ENCODE peak calls at places on chromosomes 12 and 14, in four cellular contexts. One of them, this sample, is unnamed.

GRCh38 chr14:93263416-93263815 is 56.4 kb downstream of the UBR7 start:
- DNase-seq in fibroblast of lung: peak
- DNase-seq in IMR-90: peak
- DNase-seq in HepG2: no peak
- DNase-seq in this sample: no peak

GRCh38 chr12:106766393-106766826 is 8.1 kb upstream of the RIC8B start:
- DNase-seq in fibroblast of lung: peak
- DNase-seq in IMR-90: no peak
- DNase-seq in HepG2: no peak
- DNase-seq in this sample: no peak

GRCh38 chr14:59342516-59343484 is 122.4 kb downstream of the GPR135 start:
- DNase-seq in fibroblast of lung: no peak
- DNase-seq in IMR-90: no peak
- DNase-seq in HepG2: no peak
- DNase-seq in this sample: no peak

GRCh38 chr12:1793426-1794210 is 26.7 kb upstream of the LRTM2 start:
- DNase-seq in fibroblast of lung: no peak
- DNase-seq in IMR-90: no peak
- DNase-seq in HepG2: no peak
- DNase-seq in this sample: no peak

GRCh38 chr12:14393736-14394135 is 28.3 kb downstream of the ATF7IP start:
- DNase-seq in fibroblast of lung: no peak
- DNase-seq in IMR-90: peak
- DNase-seq in HepG2: no peak
- DNase-seq in this sample: no peak

GRCh38 chr12:53097564-53098353 is at the start of gene IGFBP6:
- DNase-seq in fibroblast of lung: peak
- DNase-seq in IMR-90: peak
- DNase-seq in HepG2: no peak
- DNase-seq in this sample: peak

GRCh38 chr12:89156324-89156723 is 196.0 kb downstream of the DUSP6 start:
- DNase-seq in fibroblast of lung: no peak
- DNase-seq in IMR-90: no peak
- DNase-seq in HepG2: no peak
- DNase-seq in this sample: no peak

GRCh38 chr12:7935773-7936581 is at the start of gene SLC2A3:
- DNase-seq in fibroblast of lung: peak
- DNase-seq in IMR-90: peak
- DNase-seq in HepG2: peak
- DNase-seq in this sample: peak

GRCh38 chr12:62214847-62215246 is 45.4 kb upstream of the USP15 start:
- DNase-seq in fibroblast of lung: no peak
- DNase-seq in IMR-90: no peak
- DNase-seq in HepG2: no peak
- DNase-seq in this sample: no peak

GRCh38 chr12:64943686-64944085 is 119.2 kb downstream of the TBC1D30 start:
- DNase-seq in fibroblast of lung: peak
- DNase-seq in IMR-90: no peak
- DNase-seq in HepG2: no peak
- DNase-seq in this sample: no peak

GRCh38 chr14:32087173-32087861 is 10.2 kb downstream of the ARHGAP5 start:
- DNase-seq in fibroblast of lung: peak
- DNase-seq in IMR-90: peak
- DNase-seq in HepG2: peak
- DNase-seq in this sample: peak

GRCh38 chr14:22982013-22982476 is 306 bp downstream of the AJUBA start:
- DNase-seq in fibroblast of lung: no peak
- DNase-seq in IMR-90: no peak
- DNase-seq in HepG2: no peak
- DNase-seq in this sample: no peak
- H2AFZ ChIP-seq in fibroblast of lung: no peak
- H2AFZ ChIP-seq in IMR-90: peak
- H2AFZ ChIP-seq in HepG2: no peak
- H2AFZ ChIP-seq in this sample: peak

DNA sequence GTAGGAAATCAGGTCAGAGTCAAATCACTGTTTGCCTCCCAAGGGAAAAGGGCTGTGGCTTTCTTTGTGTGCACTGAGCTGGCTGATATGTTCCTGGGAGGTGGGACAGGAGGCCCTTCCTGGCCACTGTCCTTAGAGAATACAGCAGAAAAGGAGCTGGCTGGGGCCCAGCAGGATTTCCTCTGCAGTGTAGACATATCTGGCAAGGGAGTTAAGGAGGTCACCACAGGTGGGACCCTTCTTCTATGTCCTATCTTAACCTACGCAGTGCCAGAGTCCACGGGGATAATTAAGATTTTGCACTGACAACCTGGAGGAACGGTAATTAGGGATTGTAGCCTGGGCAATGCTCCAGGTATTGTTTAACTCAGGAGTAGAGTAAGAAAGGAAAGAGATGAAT is 145.3 kb downstream of the NTF3 start:
- DNase-seq in fibroblast of lung: no peak
- DNase-seq in IMR-90: no peak
- DNase-seq in HepG2: no peak
- DNase-seq in this sample: no peak
- H3K4me2 ChIP-seq in fibroblast of lung: no peak
- H3K4me2 ChIP-seq in IMR-90: no peak
- H3K4me2 ChIP-seq in HepG2: no peak
- H3K4me2 ChIP-seq in this sample: no peak

DNA sequence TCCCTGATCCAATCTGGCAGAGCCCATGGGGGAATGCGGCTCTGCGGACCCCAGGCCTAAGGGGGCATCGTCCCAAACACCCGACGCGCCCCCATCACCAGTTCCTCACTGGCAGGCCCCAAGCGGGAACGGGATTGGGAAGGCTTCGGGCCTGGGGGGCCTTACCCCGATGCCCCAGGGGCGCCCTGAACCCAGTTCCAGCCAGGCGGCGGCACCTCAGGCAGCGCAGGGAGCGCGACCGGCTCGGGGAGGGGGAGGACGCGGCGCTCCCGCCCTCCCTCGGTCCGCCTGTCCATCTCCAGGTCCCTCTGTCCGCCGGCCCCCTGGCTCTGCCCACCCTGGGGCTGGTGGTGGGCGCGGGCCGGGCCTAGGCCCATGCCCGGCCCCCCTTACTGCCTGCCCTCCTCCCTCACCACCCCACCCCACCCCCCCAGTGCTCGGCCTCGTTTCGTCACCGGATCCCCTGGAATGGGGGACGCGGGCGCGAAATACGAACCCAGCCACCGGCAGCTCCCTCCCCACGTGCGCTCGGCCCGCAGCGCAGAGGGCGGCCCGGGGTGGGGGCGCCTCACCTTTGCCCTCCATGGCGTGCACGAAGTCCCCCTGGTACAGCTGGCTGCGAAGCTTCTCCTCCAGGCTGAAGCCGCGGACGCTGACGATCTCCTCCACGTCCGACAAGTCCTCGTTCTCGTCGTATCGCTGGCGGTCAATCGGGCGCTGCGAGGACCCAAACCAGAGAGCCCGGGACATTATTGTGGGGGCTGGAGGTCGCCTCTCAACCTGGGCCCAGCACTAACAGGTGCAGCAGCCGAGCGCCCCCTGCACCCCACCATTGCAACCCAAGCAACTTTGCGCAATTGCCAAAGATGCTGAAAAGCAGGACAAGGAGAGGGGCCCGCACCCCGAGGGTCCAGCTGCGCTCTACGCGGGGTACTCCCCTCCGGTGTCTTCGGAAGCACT is 2.3 kb downstream of the KDM2B start:
- DNase-seq in fibroblast of lung: peak
- DNase-seq in IMR-90: peak
- DNase-seq in HepG2: no peak
- DNase-seq in this sample: peak
- H2AFZ ChIP-seq in fibroblast of lung: peak
- H2AFZ ChIP-seq in IMR-90: peak
- H2AFZ ChIP-seq in HepG2: no peak
- H2AFZ ChIP-seq in this sample: peak

GRCh38 chr12:68293347-68293746 is 38.8 kb downstream of the MDM1 start:
- DNase-seq in fibroblast of lung: no peak
- DNase-seq in IMR-90: no peak
- DNase-seq in HepG2: no peak
- DNase-seq in this sample: no peak
- H3K4me2 ChIP-seq in fibroblast of lung: no peak
- H3K4me2 ChIP-seq in IMR-90: no peak
- H3K4me2 ChIP-seq in HepG2: no peak
- H3K4me2 ChIP-seq in this sample: no peak

GRCh38 chr14:105268736-105269354 is 20.5 kb downstream of the BTBD6 start:
- DNase-seq in fibroblast of lung: no peak
- DNase-seq in IMR-90: no peak
- DNase-seq in HepG2: no peak
- DNase-seq in this sample: no peak
- H2AFZ ChIP-seq in fibroblast of lung: no peak
- H2AFZ ChIP-seq in IMR-90: no peak
- H2AFZ ChIP-seq in HepG2: no peak
- H2AFZ ChIP-seq in this sample: no peak

GRCh38 chr12:41606741-41607460 is 418.8 kb downstream of the PDZRN4 start:
- DNase-seq in fibroblast of lung: no peak
- DNase-seq in IMR-90: no peak
- DNase-seq in HepG2: no peak
- DNase-seq in this sample: no peak

GRCh38 chr12:41605528-41606295 is 417.6 kb downstream of the PDZRN4 start:
- DNase-seq in fibroblast of lung: peak
- DNase-seq in IMR-90: peak
- DNase-seq in HepG2: no peak
- DNase-seq in this sample: no peak

GRCh38 chr12:41604830-41605229 is 416.7 kb downstream of the PDZRN4 start:
- DNase-seq in fibroblast of lung: peak
- DNase-seq in IMR-90: no peak
- DNase-seq in HepG2: no peak
- DNase-seq in this sample: no peak
- H3K4me2 ChIP-seq in fibroblast of lung: no peak
- H3K4me2 ChIP-seq in IMR-90: no peak
- H3K4me2 ChIP-seq in HepG2: no peak
- H3K4me2 ChIP-seq in this sample: no peak

This sample was measured in neuronal stem cell.